ENCODE peak calls at places on chromosomes 13 and 19, in five cellular contexts. A is prostate gland, N is right lobe of liver, E is tibial nerve, L is IMR-90. O is an unnamed sample.

GRCh38 chr19:10603084-10603872 is 16.2 kb upstream of the AP1M2 start:
- DNase-seq in E (no peak), A (no peak), L (no peak), N (peak; percentile 60), O (peak; percentile 66)

GRCh38 chr13:25372275-25373081 is 704 bp downstream of the ATP8A2 start:
- DNase-seq in A (no peak), N (no peak), E (no peak), L (no peak), O (no peak)

GRCh38 chr19:51571599-51571998 is 516 bp downstream of the ZNF175 start:
- DNase-seq in L (peak; percentile 12), E (no peak), N (no peak), A (no peak), O (no peak)

GRCh38 chr13:35136585-35136984 is 194.5 kb downstream of the NBEA start:
- DNase-seq in L (no peak), N (no peak), A (no peak), E (no peak), O (no peak)

GRCh38 chr19:18297308-18297707 is 15.9 kb upstream of the JUND start:
- DNase-seq in N (no peak), A (no peak), E (no peak), L (peak; percentile 33), O (no peak)

GRCh38 chr13:91085127-91085526 is 262.4 kb upstream of the MIR17HG start:
- DNase-seq in N (no peak), E (no peak), L (no peak), A (no peak), O (no peak)

GRCh38 chr19:17026041-17026658 is 460 bp downstream of the CPAMD8 start:
- DNase-seq in N (no peak), L (no peak), E (no peak), A (peak; percentile 29), O (peak; percentile 26)

GRCh38 chr19:3585301-3586123 is at the start of gene GIPC3:
- DNase-seq in A (no peak), L (no peak), E (no peak), N (no peak), O (no peak)

GRCh38 chr13:47546963-47547345 is 454.1 kb downstream of the SUCLA2 start:
- DNase-seq in L (no peak), E (no peak), A (no peak), N (no peak), O (no peak)

GRCh38 chr13:33150146-33150545 is 133.9 kb downstream of the KL start:
- DNase-seq in N (no peak), L (peak; percentile 60), E (no peak), A (no peak), O (no peak)

GRCh38 chr13:87712012-87712411 is 40.8 kb downstream of the SLITRK5 start:
- DNase-seq in A (no peak), E (no peak), N (no peak), L (no peak), O (no peak)

GRCh38 chr13:21675095-21676007 is 4.5 kb downstream of the FGF9 start:
- DNase-seq in E (no peak), L (no peak), A (no peak), N (no peak), O (peak; percentile 54)

GRCh38 chr13:46181799-46182490 is at the start of gene LCP1:
- DNase-seq in N (no peak), A (no peak), L (no peak), E (no peak), O (peak; percentile 44)

GRCh38 chr13:32176696-32177095 is 138.5 kb downstream of the ZAR1L start:
- DNase-seq in A (no peak), N (no peak), E (no peak), L (no peak), O (no peak)

GRCh38 chr13:98534821-98535220 is 42.1 kb downstream of the STK24 start:
- DNase-seq in L (no peak), E (no peak), A (no peak), N (no peak), O (no peak)

GRCh38 chr19:1278074-1278473 is 2.7 kb downstream of the FAM174C start:
- DNase-seq in A (no peak), N (no peak), E (no peak), L (no peak), O (no peak)

GRCh38 chr19:2045501-2046045 is 5.5 kb downstream of the MKNK2 start:
- DNase-seq in N (no peak), L (no peak), A (no peak), E (no peak), O (no peak)

GRCh38 chr13:65154661-65155447 is 2075.3 kb downstream of the PCDH9 start:
- DNase-seq in L (no peak), A (no peak), E (no peak), N (no peak), O (no peak)

GRCh38 chr13:22662771-22663170 is 518.0 kb upstream of the SGCG start:
- DNase-seq in A (no peak), E (no peak), L (no peak), N (no peak), O (no peak)

GRCh38 chr13:70375718-70376117 is 267.5 kb upstream of the KLHL1 start:
- DNase-seq in E (no peak), A (no peak), N (no peak), L (no peak), O (peak; percentile 15)

GRCh38 chr13:35699805-35700204 is 223.3 kb upstream of the MAB21L1 start:
- DNase-seq in L (peak; percentile 66), E (no peak), A (peak; percentile 19), N (no peak), O (peak; percentile 22)

GRCh38 chr19:1400281-1401137 is 833 bp downstream of the GAMT start:
- DNase-seq in L (no peak), N (peak; percentile 96), A (no peak), E (no peak), O (no peak)

GRCh38 chr13:109036091-109036490 is 406.7 kb downstream of the MYO16 start:
- DNase-seq in E (no peak), A (no peak), N (no peak), L (no peak), O (no peak)

GRCh38 chr13:29457299-29457698 is 138.2 kb downstream of the SLC7A1 start:
- DNase-seq in L (peak; percentile 79), E (no peak), N (no peak), A (no peak), O (no peak)

GRCh38 chr19:42081584-42082258 is 5.8 kb downstream of the ZNF574 start:
- DNase-seq in L (peak; percentile 65), E (no peak), A (no peak), N (no peak), O (no peak)

GRCh38 chr13:44132710-44133109 is 240.9 kb upstream of the SERP2 start:
- DNase-seq in N (no peak), L (peak; percentile 71), A (no peak), E (peak; percentile 15), O (peak; percentile 21)

GRCh38 chr19:51096473-51097165 is 11.6 kb downstream of the CTU1 start:
- DNase-seq in E (no peak), L (no peak), A (no peak), N (no peak), O (no peak)

GRCh38 chr19:10748924-10749434 is 31.1 kb downstream of the DNM2 start:
- DNase-seq in L (no peak), N (peak; percentile 75), E (no peak), A (peak; percentile 39), O (peak; percentile 86)

GRCh38 chr19:55688422-55689218 is 13.6 kb downstream of the EPN1 start:
- DNase-seq in L (no peak), N (no peak), E (no peak), A (no peak), O (peak; percentile 87)
- TF ChIP-seq POLR2A in L (no peak), N (no peak), E (no peak), A (no peak), O (peak; percentile 58)

DNA sequence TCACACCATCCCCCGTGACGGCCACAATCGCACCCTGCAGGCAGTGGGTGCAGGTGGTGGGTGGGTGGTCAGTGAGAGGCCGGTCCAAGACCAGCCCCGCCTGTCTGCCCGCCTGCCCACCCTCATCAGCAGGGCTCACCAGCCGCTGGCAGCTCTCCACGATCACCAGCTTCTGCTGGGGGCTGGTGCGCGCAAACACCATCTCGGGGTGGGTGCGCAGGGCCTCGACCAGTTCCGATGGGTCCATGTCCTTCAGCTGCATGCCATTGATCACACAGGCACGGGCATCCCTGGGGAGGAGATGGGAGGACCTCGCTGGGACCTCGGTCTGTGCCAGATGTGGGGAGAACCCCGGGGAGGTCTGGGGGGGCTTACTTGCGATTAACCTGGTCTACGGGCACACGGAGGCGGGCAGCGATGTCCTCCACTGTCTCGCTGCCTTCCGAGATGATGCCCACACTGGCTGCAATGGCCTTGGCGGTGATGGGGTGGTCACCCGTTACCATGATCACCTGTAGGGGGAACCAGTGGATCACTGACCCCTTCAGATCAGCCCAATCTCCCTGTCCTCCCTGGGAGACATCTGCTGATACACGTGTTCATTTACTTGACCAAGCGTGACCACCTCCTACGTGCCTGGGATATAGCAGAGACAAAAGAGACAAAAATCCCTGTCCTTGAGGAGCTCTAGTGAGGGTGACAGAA is 8.0 kb downstream of the ATP4A start:
- DNase-seq in E (no peak), N (no peak), L (peak; percentile 35), A (no peak), O (no peak)
- TF ChIP-seq CTCF in E (no peak), N (peak; percentile 12), L (peak; percentile 39), A (no peak), O (no peak)

DNA sequence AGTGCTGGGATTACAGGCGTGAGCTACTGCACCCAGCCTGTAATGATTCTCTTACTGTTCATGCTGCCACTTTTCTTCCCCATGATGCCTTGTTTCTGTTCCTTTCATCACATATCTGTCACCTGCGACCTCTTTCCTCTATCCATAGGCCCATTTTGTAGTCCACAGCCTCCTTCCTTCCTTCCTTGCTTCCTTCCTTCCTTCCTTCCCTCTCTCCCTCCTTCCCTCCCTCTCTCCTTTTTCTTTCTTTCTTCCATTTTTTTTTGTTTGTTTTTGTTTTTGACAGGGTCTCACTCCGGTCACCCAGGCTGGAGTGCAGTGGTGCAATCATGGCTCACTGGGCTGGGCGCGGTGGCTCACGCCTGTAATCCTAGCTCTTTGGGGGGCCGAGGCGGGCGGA is 4.2 kb downstream of the GYS1 start:
- DNase-seq in E (no peak), N (no peak), L (no peak), A (no peak), O (no peak)
- H3K36me3 ChIP-seq in E (no peaks in the 10 kb centered on the region), N (peaks cover 4% of the 10 kb centered on the region), L (peaks cover 45% of the 10 kb centered on the region), A (no peaks in the 10 kb centered on the region), O (no peaks in the 10 kb centered on the region)

DNA sequence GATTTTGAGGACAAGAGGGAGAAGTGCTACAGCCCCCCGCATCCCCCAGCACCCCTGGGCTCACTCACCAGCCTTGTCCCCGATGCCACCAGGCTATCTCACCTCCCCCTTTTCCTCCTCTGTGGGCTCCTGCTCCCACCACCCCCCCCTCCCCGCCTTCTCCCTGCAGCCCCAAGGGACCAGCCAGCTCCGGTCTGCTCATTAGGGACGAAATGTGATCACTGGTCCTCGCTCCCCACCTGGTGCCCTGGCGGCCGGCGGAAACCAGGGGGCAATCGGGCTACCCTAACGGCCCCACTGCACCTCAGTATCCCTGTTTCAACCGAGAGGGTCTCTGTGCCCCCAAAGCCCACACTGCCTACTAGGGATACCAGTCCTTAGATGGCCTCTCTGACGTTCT is 2.7 kb downstream of the GPR4 start:
- DNase-seq in N (no peak), E (no peak), L (no peak), A (no peak), O (no peak)
- TF ChIP-seq POLR2A in N (no peak), E (no peak), L (no peak), A (no peak), O (no peak)

GRCh38 chr19:14686411-14686810 is 3.4 kb upstream of the ZNF333 start:
- DNase-seq in L (peak; percentile 9), A (no peak), N (no peak), E (no peak), O (peak; percentile 17)
- TF ChIP-seq CTCF in L (peak; percentile 31), A (no peak), N (peak; percentile 32), E (peak; percentile 11), O (peak; percentile 32)

O was measured in transverse colon.